ENCODE peak calls at places on chromosomes 13 and 19, in five cellular contexts. One of them, this sample, is unnamed.

GRCh38 chr19:38210458-38210987 is 13.5 kb downstream of the DPF1 start:
- DNase-seq in fibroblast of the aortic adventitia: peak; percentile 22
- DNase-seq in breast epithelium: peak; percentile 22
- DNase-seq in mesothelial cell of epicardium: peak; percentile 65
- DNase-seq in epithelial cell of esophagus: no peak
- DNase-seq in this sample: no peak

GRCh38 chr19:4740092-4740491 is 16.4 kb upstream of the DPP9 start:
- DNase-seq in breast epithelium: no peak
- DNase-seq in epithelial cell of esophagus: no peak
- DNase-seq in mesothelial cell of epicardium: no peak
- DNase-seq in fibroblast of the aortic adventitia: no peak
- DNase-seq in this sample: no peak

GRCh38 chr19:16834747-16835146 is 5.5 kb downstream of the SIN3B start:
- DNase-seq in mesothelial cell of epicardium: no peak
- DNase-seq in epithelial cell of esophagus: peak; percentile 54
- DNase-seq in fibroblast of the aortic adventitia: no peak
- DNase-seq in breast epithelium: no peak
- DNase-seq in this sample: no peak

GRCh38 chr13:113040597-113041292 is 64.8 kb upstream of the F7 start:
- DNase-seq in mesothelial cell of epicardium: no peak
- DNase-seq in epithelial cell of esophagus: no peak
- DNase-seq in fibroblast of the aortic adventitia: peak; percentile 21
- DNase-seq in breast epithelium: no peak
- DNase-seq in this sample: no peak

GRCh38 chr13:45367358-45367757 is 26.4 kb upstream of the TPT1 start:
- DNase-seq in epithelial cell of esophagus: peak; percentile 100
- DNase-seq in fibroblast of the aortic adventitia: peak; percentile 84
- DNase-seq in mesothelial cell of epicardium: no peak
- DNase-seq in breast epithelium: peak; percentile 63
- DNase-seq in this sample: peak; percentile 89

GRCh38 chr19:17061691-17062090 is 13.6 kb downstream of the HAUS8 start:
- DNase-seq in fibroblast of the aortic adventitia: no peak
- DNase-seq in epithelial cell of esophagus: no peak
- DNase-seq in mesothelial cell of epicardium: no peak
- DNase-seq in breast epithelium: no peak
- DNase-seq in this sample: no peak

GRCh38 chr19:35395762-35396199 is 24.9 kb downstream of the GPR42 start:
- DNase-seq in epithelial cell of esophagus: peak; percentile 4
- DNase-seq in fibroblast of the aortic adventitia: no peak
- DNase-seq in breast epithelium: no peak
- DNase-seq in mesothelial cell of epicardium: no peak
- DNase-seq in this sample: no peak

GRCh38 chr13:77760893-77761292 is 63.4 kb downstream of the SLAIN1 start:
- DNase-seq in mesothelial cell of epicardium: no peak
- DNase-seq in breast epithelium: peak; percentile 30
- DNase-seq in fibroblast of the aortic adventitia: no peak
- DNase-seq in epithelial cell of esophagus: peak; percentile 66
- DNase-seq in this sample: no peak

GRCh38 chr19:17209126-17210036 is 5.8 kb upstream of the USE1 start:
- DNase-seq in breast epithelium: no peak
- DNase-seq in mesothelial cell of epicardium: no peak
- DNase-seq in fibroblast of the aortic adventitia: no peak
- DNase-seq in epithelial cell of esophagus: peak; percentile 38
- DNase-seq in this sample: peak; percentile 87

GRCh38 chr13:96967248-96967745 is 27.0 kb downstream of the OXGR1 start:
- DNase-seq in epithelial cell of esophagus: peak; percentile 6
- DNase-seq in breast epithelium: no peak
- DNase-seq in fibroblast of the aortic adventitia: peak; percentile 24
- DNase-seq in mesothelial cell of epicardium: no peak
- DNase-seq in this sample: no peak

GRCh38 chr19:12365094-12365371 is 450 bp downstream of the ZNF442 start:
- DNase-seq in breast epithelium: peak; percentile 28
- DNase-seq in fibroblast of the aortic adventitia: peak; percentile 38
- DNase-seq in epithelial cell of esophagus: peak; percentile 17
- DNase-seq in mesothelial cell of epicardium: no peak
- DNase-seq in this sample: no peak

GRCh38 chr19:10744222-10744847 is 26.5 kb downstream of the DNM2 start:
- DNase-seq in epithelial cell of esophagus: no peak
- DNase-seq in breast epithelium: no peak
- DNase-seq in mesothelial cell of epicardium: no peak
- DNase-seq in fibroblast of the aortic adventitia: no peak
- DNase-seq in this sample: no peak

GRCh38 chr13:42405665-42406390 is 133.9 kb downstream of the AKAP11 start:
- DNase-seq in breast epithelium: no peak
- DNase-seq in epithelial cell of esophagus: peak; percentile 87
- DNase-seq in mesothelial cell of epicardium: no peak
- DNase-seq in fibroblast of the aortic adventitia: peak; percentile 16
- DNase-seq in this sample: peak; percentile 96

GRCh38 chr13:55999709-56000108 is 1141.0 kb upstream of the PRR20A start:
- DNase-seq in fibroblast of the aortic adventitia: no peak
- DNase-seq in breast epithelium: no peak
- DNase-seq in mesothelial cell of epicardium: no peak
- DNase-seq in epithelial cell of esophagus: no peak
- DNase-seq in this sample: no peak

GRCh38 chr13:35787937-35788336 is 311.4 kb upstream of the MAB21L1 start:
- DNase-seq in mesothelial cell of epicardium: no peak
- DNase-seq in fibroblast of the aortic adventitia: peak; percentile 31
- DNase-seq in breast epithelium: no peak
- DNase-seq in epithelial cell of esophagus: no peak
- DNase-seq in this sample: no peak

GRCh38 chr13:41995946-41996345 is 35.0 kb upstream of the VWA8 start:
- DNase-seq in mesothelial cell of epicardium: no peak
- DNase-seq in epithelial cell of esophagus: peak; percentile 77
- DNase-seq in fibroblast of the aortic adventitia: peak; percentile 58
- DNase-seq in breast epithelium: no peak
- DNase-seq in this sample: peak; percentile 24

GRCh38 chr13:98022210-98022609 is 68.7 kb downstream of the IPO5 start:
- DNase-seq in fibroblast of the aortic adventitia: peak; percentile 31
- DNase-seq in breast epithelium: peak; percentile 65
- DNase-seq in mesothelial cell of epicardium: no peak
- DNase-seq in epithelial cell of esophagus: peak; percentile 55
- DNase-seq in this sample: no peak

GRCh38 chr13:109862627-109863026 is 76.2 kb upstream of the IRS2 start:
- DNase-seq in epithelial cell of esophagus: peak; percentile 92
- DNase-seq in mesothelial cell of epicardium: no peak
- DNase-seq in breast epithelium: no peak
- DNase-seq in fibroblast of the aortic adventitia: peak; percentile 41
- DNase-seq in this sample: no peak

GRCh38 chr13:29883941-29884518 is 33.6 kb upstream of the UBL3 start:
- DNase-seq in breast epithelium: no peak
- DNase-seq in fibroblast of the aortic adventitia: peak; percentile 63
- DNase-seq in epithelial cell of esophagus: no peak
- DNase-seq in mesothelial cell of epicardium: no peak
- DNase-seq in this sample: no peak

GRCh38 chr13:40190656-40191100 is 475.8 kb downstream of the FOXO1 start:
- DNase-seq in mesothelial cell of epicardium: no peak
- DNase-seq in breast epithelium: peak; percentile 75
- DNase-seq in fibroblast of the aortic adventitia: peak; percentile 82
- DNase-seq in epithelial cell of esophagus: peak; percentile 95
- DNase-seq in this sample: peak; percentile 60

GRCh38 chr19:10036601-10037071 is 23.4 kb downstream of the RDH8 start:
- DNase-seq in breast epithelium: no peak
- DNase-seq in mesothelial cell of epicardium: no peak
- DNase-seq in fibroblast of the aortic adventitia: no peak
- DNase-seq in epithelial cell of esophagus: no peak
- DNase-seq in this sample: no peak

DNA sequence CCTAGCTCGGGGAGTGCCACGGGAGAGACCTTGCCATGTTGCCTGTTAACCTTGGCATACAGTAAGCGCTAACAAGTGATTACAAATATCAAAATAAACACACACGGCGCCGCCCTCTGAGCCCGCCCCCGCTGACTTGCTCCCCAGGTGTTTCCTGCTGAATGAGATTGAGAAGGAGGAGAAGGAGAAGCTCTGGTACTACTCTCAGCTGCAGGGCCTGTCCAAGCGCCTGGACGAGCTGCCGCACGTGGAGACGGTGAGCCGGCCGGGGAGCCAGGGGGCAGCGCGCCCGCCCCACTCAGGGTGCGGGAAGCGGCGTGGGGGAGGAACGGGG is 5.0 kb downstream of the APC2 start:
- DNase-seq in epithelial cell of esophagus: peak; percentile 87
- DNase-seq in fibroblast of the aortic adventitia: no peak
- DNase-seq in mesothelial cell of epicardium: no peak
- DNase-seq in breast epithelium: no peak
- DNase-seq in this sample: no peak
- TF ChIP-seq CTCF in epithelial cell of esophagus: no peak
- TF ChIP-seq CTCF in fibroblast of the aortic adventitia: no peak
- TF ChIP-seq CTCF in mesothelial cell of epicardium: no peak
- TF ChIP-seq CTCF in breast epithelium: no peak
- TF ChIP-seq CTCF in this sample: no peak

GRCh38 chr13:51624695-51625345 is 40.6 kb downstream of the WDFY2 start:
- DNase-seq in mesothelial cell of epicardium: no peak
- DNase-seq in epithelial cell of esophagus: no peak
- DNase-seq in fibroblast of the aortic adventitia: no peak
- DNase-seq in breast epithelium: no peak
- DNase-seq in this sample: no peak

GRCh38 chr13:51625555-51626345 is 41.5 kb downstream of the WDFY2 start:
- DNase-seq in fibroblast of the aortic adventitia: peak; percentile 53
- DNase-seq in mesothelial cell of epicardium: no peak
- DNase-seq in epithelial cell of esophagus: peak; percentile 69
- DNase-seq in breast epithelium: no peak
- DNase-seq in this sample: no peak

GRCh38 chr13:51623473-51623872 is 39.2 kb downstream of the WDFY2 start:
- DNase-seq in epithelial cell of esophagus: no peak
- DNase-seq in breast epithelium: no peak
- DNase-seq in mesothelial cell of epicardium: no peak
- DNase-seq in fibroblast of the aortic adventitia: no peak
- DNase-seq in this sample: no peak

GRCh38 chr13:51626749-51627148 is 42.5 kb downstream of the WDFY2 start:
- DNase-seq in epithelial cell of esophagus: peak; percentile 43
- DNase-seq in mesothelial cell of epicardium: no peak
- DNase-seq in fibroblast of the aortic adventitia: no peak
- DNase-seq in breast epithelium: peak; percentile 47
- DNase-seq in this sample: no peak

GRCh38 chr13:51624207-51624606 is 39.9 kb downstream of the WDFY2 start:
- DNase-seq in breast epithelium: no peak
- DNase-seq in epithelial cell of esophagus: no peak
- DNase-seq in mesothelial cell of epicardium: no peak
- DNase-seq in fibroblast of the aortic adventitia: no peak
- DNase-seq in this sample: no peak
- TF ChIP-seq CTCF in breast epithelium: no peak
- TF ChIP-seq CTCF in epithelial cell of esophagus: no peak
- TF ChIP-seq CTCF in mesothelial cell of epicardium: no peak
- TF ChIP-seq CTCF in fibroblast of the aortic adventitia: no peak
- TF ChIP-seq CTCF in this sample: no peak

DNA sequence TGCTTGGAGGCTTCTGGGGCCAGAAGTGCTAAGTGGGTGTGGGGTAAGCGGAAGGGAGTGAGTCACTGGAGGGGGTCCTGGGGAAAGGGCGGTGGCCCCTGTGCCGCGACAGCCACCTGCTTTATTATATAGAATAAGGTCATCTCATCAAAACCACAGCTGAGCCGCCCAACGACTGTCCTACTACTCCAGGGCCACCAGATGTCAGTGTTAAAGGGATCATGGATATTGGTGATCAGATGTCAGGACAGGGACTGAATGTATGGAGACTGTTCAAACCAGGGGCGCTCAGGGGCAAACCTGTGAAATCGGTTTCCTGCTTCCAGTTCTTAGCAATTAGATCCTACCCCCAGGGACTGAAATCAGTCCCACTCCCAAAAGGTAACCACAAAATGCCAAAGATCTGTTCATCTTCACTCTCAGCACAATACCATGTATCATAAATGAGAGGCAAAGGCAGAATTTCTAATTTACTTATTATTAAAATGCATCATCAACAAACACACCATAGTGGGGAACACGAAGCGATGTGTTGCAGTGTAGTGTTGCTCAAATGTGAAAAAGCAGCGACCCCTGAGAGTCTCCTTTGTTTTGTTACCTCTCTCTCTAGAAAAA is 24.5 kb downstream of the ARL11 start:
- DNase-seq in fibroblast of the aortic adventitia: no peak
- DNase-seq in breast epithelium: no peak
- DNase-seq in epithelial cell of esophagus: peak; percentile 53
- DNase-seq in mesothelial cell of epicardium: no peak
- DNase-seq in this sample: peak; percentile 56
- TF ChIP-seq CTCF in fibroblast of the aortic adventitia: peak; percentile 31
- TF ChIP-seq CTCF in breast epithelium: peak; percentile 46
- TF ChIP-seq CTCF in epithelial cell of esophagus: peak; percentile 63
- TF ChIP-seq CTCF in mesothelial cell of epicardium: peak; percentile 26
- TF ChIP-seq CTCF in this sample: peak; percentile 44

DNA sequence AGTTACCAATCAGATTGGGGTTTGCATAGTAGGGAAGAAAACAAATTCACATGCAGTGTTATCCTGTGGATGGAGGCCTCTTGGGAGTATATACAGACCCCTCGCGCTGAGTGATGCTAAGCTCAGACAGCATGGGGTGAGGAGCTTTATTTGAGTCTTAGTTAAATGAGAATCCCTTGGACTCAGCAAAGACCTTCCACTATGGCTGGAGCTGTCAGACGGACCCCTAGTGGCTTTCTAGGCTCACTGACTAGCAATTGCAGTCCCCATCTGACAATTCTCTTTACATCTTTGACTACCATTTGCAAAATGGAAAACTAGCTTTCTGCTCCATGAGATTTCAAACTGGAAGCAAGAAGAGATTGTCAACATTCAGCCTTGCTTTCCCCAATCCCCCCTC is 90.4 kb downstream of the STOML3 start:
- DNase-seq in breast epithelium: no peak
- DNase-seq in fibroblast of the aortic adventitia: no peak
- DNase-seq in epithelial cell of esophagus: no peak
- DNase-seq in mesothelial cell of epicardium: no peak
- DNase-seq in this sample: no peak
- TF ChIP-seq CTCF in breast epithelium: no peak
- TF ChIP-seq CTCF in fibroblast of the aortic adventitia: peak; percentile 2
- TF ChIP-seq CTCF in epithelial cell of esophagus: no peak
- TF ChIP-seq CTCF in mesothelial cell of epicardium: no peak
- TF ChIP-seq CTCF in this sample: no peak

GRCh38 chr19:42152285-42152684 is 20.0 kb upstream of the POU2F2 start:
- DNase-seq in fibroblast of the aortic adventitia: no peak
- DNase-seq in breast epithelium: no peak
- DNase-seq in epithelial cell of esophagus: no peak
- DNase-seq in mesothelial cell of epicardium: no peak
- DNase-seq in this sample: no peak

GRCh38 chr19:42150353-42150752 is 18.1 kb upstream of the POU2F2 start:
- DNase-seq in breast epithelium: no peak
- DNase-seq in mesothelial cell of epicardium: no peak
- DNase-seq in epithelial cell of esophagus: no peak
- DNase-seq in fibroblast of the aortic adventitia: no peak
- DNase-seq in this sample: no peak

GRCh38 chr19:42152876-42153275 is 20.6 kb upstream of the POU2F2 start:
- DNase-seq in fibroblast of the aortic adventitia: no peak
- DNase-seq in epithelial cell of esophagus: no peak
- DNase-seq in mesothelial cell of epicardium: no peak
- DNase-seq in breast epithelium: no peak
- DNase-seq in this sample: no peak

GRCh38 chr19:42150940-42151339 is 18.7 kb upstream of the POU2F2 start:
- DNase-seq in mesothelial cell of epicardium: no peak
- DNase-seq in fibroblast of the aortic adventitia: no peak
- DNase-seq in breast epithelium: no peak
- DNase-seq in epithelial cell of esophagus: no peak
- DNase-seq in this sample: no peak

DNA sequence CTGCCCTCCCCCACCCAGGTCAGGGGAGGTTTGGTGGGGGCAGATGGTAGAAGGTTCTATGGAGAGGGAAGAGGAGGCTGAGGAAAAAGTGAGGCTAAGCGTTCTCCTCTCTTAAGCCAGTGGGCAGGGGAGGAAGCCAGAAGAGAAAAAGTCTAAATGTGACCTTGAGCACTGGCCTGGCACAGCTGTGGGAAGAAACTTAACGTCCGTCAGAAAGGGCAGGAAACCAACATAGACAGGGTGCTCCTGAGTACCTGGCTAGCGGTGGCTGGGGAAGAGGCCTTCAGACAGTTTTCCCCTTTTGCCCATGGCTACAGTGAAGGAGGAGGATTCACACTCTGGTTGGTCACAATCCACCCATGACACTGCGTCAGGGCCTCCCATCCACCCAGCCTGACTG is 19.5 kb upstream of the POU2F2 start:
- DNase-seq in epithelial cell of esophagus: no peak
- DNase-seq in fibroblast of the aortic adventitia: no peak
- DNase-seq in mesothelial cell of epicardium: no peak
- DNase-seq in breast epithelium: no peak
- DNase-seq in this sample: no peak
- TF ChIP-seq CTCF in epithelial cell of esophagus: no peak
- TF ChIP-seq CTCF in fibroblast of the aortic adventitia: no peak
- TF ChIP-seq CTCF in mesothelial cell of epicardium: no peak
- TF ChIP-seq CTCF in breast epithelium: no peak
- TF ChIP-seq CTCF in this sample: no peak